ENCODE peak calls at places on chromosomes 16 and 17, in eight cellular contexts. One of them, this sample, is unnamed. For H3K4me1, the result is how much of the 10 kb centered on the place peaks cover.

GRCh38 chr17:79926308-79927135 is 87.3 kb upstream of the CBX4 start:
- DNase-seq in stomach: no peak
- DNase-seq in spleen: no peak
- DNase-seq in CD8-positive, alpha-beta T cell: peak
- DNase-seq in A673: no peak
- DNase-seq in cardiac muscle cell: no peak
- DNase-seq in MM.1S: no peak
- DNase-seq in neural progenitor cell: no peak
- DNase-seq in this sample: no peak

GRCh38 chr16:17827313-17827712 is 356.6 kb upstream of the XYLT1 start:
- DNase-seq in MM.1S: no peak
- DNase-seq in stomach: no peak
- DNase-seq in neural progenitor cell: no peak
- DNase-seq in CD8-positive, alpha-beta T cell: no peak
- DNase-seq in cardiac muscle cell: no peak
- DNase-seq in spleen: no peak
- DNase-seq in A673: no peak
- DNase-seq in this sample: no peak

GRCh38 chr17:58252141-58252540 is 13.8 kb downstream of the LPO start:
- DNase-seq in spleen: no peak
- DNase-seq in MM.1S: no peak
- DNase-seq in stomach: no peak
- DNase-seq in cardiac muscle cell: no peak
- DNase-seq in A673: no peak
- DNase-seq in neural progenitor cell: no peak
- DNase-seq in CD8-positive, alpha-beta T cell: no peak
- DNase-seq in this sample: no peak

GRCh38 chr16:4588961-4589360 is 25.7 kb downstream of the UBALD1 start:
- DNase-seq in stomach: no peak
- DNase-seq in CD8-positive, alpha-beta T cell: no peak
- DNase-seq in cardiac muscle cell: no peak
- DNase-seq in MM.1S: no peak
- DNase-seq in neural progenitor cell: no peak
- DNase-seq in A673: no peak
- DNase-seq in spleen: no peak
- DNase-seq in this sample: no peak

GRCh38 chr16:31453255-31454204 is 5.8 kb upstream of the ARMC5 start:
- DNase-seq in CD8-positive, alpha-beta T cell: no peak
- DNase-seq in stomach: no peak
- DNase-seq in MM.1S: no peak
- DNase-seq in A673: peak
- DNase-seq in cardiac muscle cell: peak
- DNase-seq in neural progenitor cell: peak
- DNase-seq in spleen: peak
- DNase-seq in this sample: no peak

GRCh38 chr17:78131172-78132085 is 858 bp downstream of the TMC8 start:
- DNase-seq in cardiac muscle cell: no peak
- DNase-seq in stomach: no peak
- DNase-seq in neural progenitor cell: peak
- DNase-seq in A673: no peak
- DNase-seq in MM.1S: peak
- DNase-seq in CD8-positive, alpha-beta T cell: peak
- DNase-seq in spleen: peak
- DNase-seq in this sample: no peak

GRCh38 chr17:17506181-17506741 is 10.1 kb upstream of the RASD1 start:
- DNase-seq in MM.1S: no peak
- DNase-seq in stomach: no peak
- DNase-seq in CD8-positive, alpha-beta T cell: no peak
- DNase-seq in cardiac muscle cell: no peak
- DNase-seq in neural progenitor cell: no peak
- DNase-seq in spleen: no peak
- DNase-seq in A673: no peak
- DNase-seq in this sample: no peak

GRCh38 chr17:50911890-50912289 is 45.7 kb upstream of the TOB1 start:
- DNase-seq in spleen: no peak
- DNase-seq in MM.1S: no peak
- DNase-seq in neural progenitor cell: no peak
- DNase-seq in stomach: no peak
- DNase-seq in CD8-positive, alpha-beta T cell: no peak
- DNase-seq in A673: no peak
- DNase-seq in cardiac muscle cell: no peak
- DNase-seq in this sample: no peak

GRCh38 chr17:61209524-61209923 is 190.1 kb upstream of the TBX2 start:
- DNase-seq in MM.1S: no peak
- DNase-seq in spleen: no peak
- DNase-seq in A673: no peak
- DNase-seq in CD8-positive, alpha-beta T cell: no peak
- DNase-seq in stomach: no peak
- DNase-seq in cardiac muscle cell: no peak
- DNase-seq in neural progenitor cell: peak
- DNase-seq in this sample: no peak

GRCh38 chr16:25135239-25135878 is 23.8 kb downstream of the LCMT1 start:
- DNase-seq in cardiac muscle cell: no peak
- DNase-seq in stomach: no peak
- DNase-seq in A673: peak
- DNase-seq in MM.1S: no peak
- DNase-seq in spleen: no peak
- DNase-seq in neural progenitor cell: no peak
- DNase-seq in CD8-positive, alpha-beta T cell: no peak
- DNase-seq in this sample: no peak

GRCh38 chr16:82682757-82683156 is 56.0 kb downstream of the CDH13 start:
- DNase-seq in A673: no peak
- DNase-seq in CD8-positive, alpha-beta T cell: no peak
- DNase-seq in cardiac muscle cell: no peak
- DNase-seq in neural progenitor cell: no peak
- DNase-seq in MM.1S: no peak
- DNase-seq in stomach: no peak
- DNase-seq in spleen: no peak
- DNase-seq in this sample: no peak

GRCh38 chr17:1010586-1010985 is 13.7 kb downstream of the TIMM22 start:
- DNase-seq in stomach: no peak
- DNase-seq in A673: no peak
- DNase-seq in spleen: peak
- DNase-seq in neural progenitor cell: no peak
- DNase-seq in MM.1S: no peak
- DNase-seq in cardiac muscle cell: no peak
- DNase-seq in CD8-positive, alpha-beta T cell: no peak
- DNase-seq in this sample: no peak

GRCh38 chr16:4847774-4848587 is 700 bp downstream of the UBN1 start:
- DNase-seq in stomach: peak
- DNase-seq in A673: peak
- DNase-seq in cardiac muscle cell: peak
- DNase-seq in spleen: peak
- DNase-seq in neural progenitor cell: peak
- DNase-seq in CD8-positive, alpha-beta T cell: peak
- DNase-seq in MM.1S: peak
- DNase-seq in this sample: no peak

GRCh38 chr16:79580465-79581200 is 19.9 kb downstream of the MAF start:
- DNase-seq in spleen: no peak
- DNase-seq in CD8-positive, alpha-beta T cell: no peak
- DNase-seq in MM.1S: no peak
- DNase-seq in neural progenitor cell: peak
- DNase-seq in stomach: no peak
- DNase-seq in cardiac muscle cell: no peak
- DNase-seq in A673: no peak
- DNase-seq in this sample: no peak

GRCh38 chr17:63150994-63151464 is 185.0 kb downstream of the TANC2 start:
- DNase-seq in neural progenitor cell: peak
- DNase-seq in CD8-positive, alpha-beta T cell: no peak
- DNase-seq in A673: peak
- DNase-seq in cardiac muscle cell: peak
- DNase-seq in MM.1S: no peak
- DNase-seq in spleen: no peak
- DNase-seq in stomach: no peak
- DNase-seq in this sample: no peak

GRCh38 chr17:48472485-48473281 is 42.7 kb upstream of the SKAP1 start:
- DNase-seq in cardiac muscle cell: peak
- DNase-seq in stomach: no peak
- DNase-seq in A673: no peak
- DNase-seq in MM.1S: peak
- DNase-seq in CD8-positive, alpha-beta T cell: peak
- DNase-seq in neural progenitor cell: peak
- DNase-seq in spleen: no peak
- DNase-seq in this sample: no peak

GRCh38 chr16:11841026-11841425 is 10.3 kb downstream of the RSL1D1 start:
- DNase-seq in spleen: no peak
- DNase-seq in MM.1S: no peak
- DNase-seq in stomach: no peak
- DNase-seq in A673: no peak
- DNase-seq in neural progenitor cell: no peak
- DNase-seq in CD8-positive, alpha-beta T cell: no peak
- DNase-seq in cardiac muscle cell: no peak
- DNase-seq in this sample: no peak
- H3K27ac ChIP-seq in spleen: no peak
- H3K27ac ChIP-seq in MM.1S: no peak
- H3K27ac ChIP-seq in stomach: no peak
- H3K27ac ChIP-seq in A673: no peak
- H3K27ac ChIP-seq in neural progenitor cell: no peak
- H3K27ac ChIP-seq in CD8-positive, alpha-beta T cell: no peak
- H3K27ac ChIP-seq in cardiac muscle cell: no peak
- H3K27ac ChIP-seq in this sample: no peak

GRCh38 chr16:2517954-2518605 is 2.1 kb upstream of the AMDHD2 start:
- DNase-seq in cardiac muscle cell: no peak
- DNase-seq in spleen: peak
- DNase-seq in A673: no peak
- DNase-seq in MM.1S: no peak
- DNase-seq in stomach: no peak
- DNase-seq in CD8-positive, alpha-beta T cell: no peak
- DNase-seq in neural progenitor cell: no peak
- DNase-seq in this sample: no peak
- H3K4me1 ChIP-seq in cardiac muscle cell: under half
- H3K4me1 ChIP-seq in spleen: half or more
- H3K4me1 ChIP-seq in A673: under half
- H3K4me1 ChIP-seq in MM.1S: under half
- H3K4me1 ChIP-seq in stomach: half or more
- H3K4me1 ChIP-seq in CD8-positive, alpha-beta T cell: half or more
- H3K4me1 ChIP-seq in neural progenitor cell: under half
- H3K4me1 ChIP-seq in this sample: half or more

DNA sequence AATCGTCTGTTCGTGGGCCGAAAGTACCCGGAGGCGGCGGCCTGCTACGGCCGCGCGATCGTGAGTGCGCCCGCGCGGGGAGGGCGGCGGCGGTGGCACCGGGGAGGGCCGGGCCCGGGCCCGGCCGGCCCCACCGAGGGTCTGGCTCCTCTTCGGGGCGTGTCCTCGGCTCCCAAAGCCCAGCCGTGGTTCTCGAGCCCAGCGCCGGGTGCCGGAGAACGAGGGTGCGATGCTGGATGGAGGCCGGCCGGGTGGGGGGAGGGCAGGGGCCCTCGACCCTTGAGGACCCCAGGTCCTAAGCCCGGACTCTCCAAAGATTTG is 375 bp downstream of the STUB1 start:
- DNase-seq in neural progenitor cell: no peak
- DNase-seq in stomach: no peak
- DNase-seq in CD8-positive, alpha-beta T cell: no peak
- DNase-seq in MM.1S: no peak
- DNase-seq in A673: no peak
- DNase-seq in cardiac muscle cell: no peak
- DNase-seq in spleen: no peak
- DNase-seq in this sample: no peak
- H3K27ac ChIP-seq in neural progenitor cell: peak
- H3K27ac ChIP-seq in stomach: peak
- H3K27ac ChIP-seq in CD8-positive, alpha-beta T cell: peak
- H3K27ac ChIP-seq in MM.1S: no peak
- H3K27ac ChIP-seq in A673: peak
- H3K27ac ChIP-seq in cardiac muscle cell: peak
- H3K27ac ChIP-seq in spleen: peak
- H3K27ac ChIP-seq in this sample: peak

GRCh38 chr17:65030618-65031017 is 25.9 kb downstream of the GNA13 start:
- DNase-seq in neural progenitor cell: no peak
- DNase-seq in stomach: no peak
- DNase-seq in CD8-positive, alpha-beta T cell: no peak
- DNase-seq in cardiac muscle cell: no peak
- DNase-seq in MM.1S: no peak
- DNase-seq in A673: no peak
- DNase-seq in spleen: no peak
- DNase-seq in this sample: no peak
- H3K4me1 ChIP-seq in neural progenitor cell: under half
- H3K4me1 ChIP-seq in stomach: under half
- H3K4me1 ChIP-seq in CD8-positive, alpha-beta T cell: under half
- H3K4me1 ChIP-seq in cardiac muscle cell: under half
- H3K4me1 ChIP-seq in MM.1S: under half
- H3K4me1 ChIP-seq in A673: under half
- H3K4me1 ChIP-seq in spleen: half or more
- H3K4me1 ChIP-seq in this sample: under half

GRCh38 chr17:40614431-40615294 is 33.0 kb downstream of the SMARCE1 start:
- DNase-seq in spleen: no peak
- DNase-seq in CD8-positive, alpha-beta T cell: no peak
- DNase-seq in A673: no peak
- DNase-seq in MM.1S: no peak
- DNase-seq in cardiac muscle cell: no peak
- DNase-seq in stomach: no peak
- DNase-seq in neural progenitor cell: no peak
- DNase-seq in this sample: no peak
- H3K27ac ChIP-seq in spleen: peak
- H3K27ac ChIP-seq in CD8-positive, alpha-beta T cell: peak
- H3K27ac ChIP-seq in A673: no peak
- H3K27ac ChIP-seq in MM.1S: peak
- H3K27ac ChIP-seq in cardiac muscle cell: no peak
- H3K27ac ChIP-seq in stomach: no peak
- H3K27ac ChIP-seq in neural progenitor cell: no peak
- H3K27ac ChIP-seq in this sample: no peak

DNA sequence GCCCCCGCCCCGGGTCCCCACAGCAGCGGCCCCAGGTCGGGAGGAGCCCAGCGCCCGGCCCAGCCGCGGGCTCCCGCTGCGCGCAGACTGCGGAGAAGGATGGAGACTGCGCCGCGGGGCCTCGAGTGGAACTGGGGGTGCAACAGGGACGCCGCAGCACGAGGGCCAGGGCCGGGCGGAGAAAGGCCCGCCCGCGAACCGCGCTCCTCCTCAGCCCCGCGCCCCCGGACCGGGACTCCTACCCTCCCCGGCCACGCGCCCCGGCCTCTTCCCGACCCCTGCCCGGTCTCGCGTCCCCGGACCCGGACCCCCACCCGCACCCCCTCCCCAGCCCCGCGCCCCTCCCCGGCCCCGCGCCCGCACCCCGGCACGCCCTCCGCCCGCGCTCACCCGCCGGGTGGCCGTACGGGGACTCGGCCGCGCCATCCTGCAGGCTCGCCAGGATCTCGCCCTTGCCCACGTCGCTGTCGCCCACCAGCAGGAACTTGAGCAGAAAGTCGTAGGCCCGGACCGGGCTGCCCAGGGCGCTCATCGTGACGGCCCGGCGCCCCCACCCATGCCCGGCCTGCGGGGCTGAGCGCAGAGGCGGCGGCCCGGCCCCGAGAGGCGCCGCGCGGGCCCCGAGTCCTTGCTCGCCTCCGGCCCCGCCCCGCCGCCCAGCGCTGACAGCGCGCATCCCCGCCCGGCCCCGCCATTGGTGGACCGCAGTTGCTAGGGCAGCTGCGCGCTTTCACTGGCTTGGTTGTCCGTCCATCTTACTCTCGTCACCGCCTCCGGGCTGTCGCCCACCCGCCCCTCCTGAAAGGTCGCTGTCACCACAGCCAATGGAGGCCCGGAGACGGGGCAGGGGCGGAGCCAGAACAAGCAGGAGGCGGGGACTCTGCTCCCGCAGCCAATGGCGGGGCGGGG is at the start of gene RAB40B:
- DNase-seq in MM.1S: peak
- DNase-seq in CD8-positive, alpha-beta T cell: peak
- DNase-seq in neural progenitor cell: peak
- DNase-seq in stomach: peak
- DNase-seq in A673: peak
- DNase-seq in cardiac muscle cell: peak
- DNase-seq in spleen: peak
- DNase-seq in this sample: peak
- H3K4me1 ChIP-seq in MM.1S: under half
- H3K4me1 ChIP-seq in CD8-positive, alpha-beta T cell: under half
- H3K4me1 ChIP-seq in neural progenitor cell: under half
- H3K4me1 ChIP-seq in stomach: under half
- H3K4me1 ChIP-seq in A673: under half
- H3K4me1 ChIP-seq in cardiac muscle cell: under half
- H3K4me1 ChIP-seq in spleen: under half
- H3K4me1 ChIP-seq in this sample: under half